ENCODE peak calls at places on chromosomes 5 and 9, in six cellular contexts. One of them, this sample, is unnamed.
A peak's percentile ranks its signal among the peaks of the same experiment; 100 is the strongest.

GRCh38 chr5:39115644-39116346 is 41.6 kb upstream of the RICTOR start:
- DNase-seq in Right ventricle myocardium superior: no peak
- DNase-seq in glomerular endothelial cell: no peak
- DNase-seq in DMS 273 treated with DMSO at 0.1 percent for 48 hours: no peak
- DNase-seq in stimulated activated CD8-positive, alpha-beta memory T cell treated with anti-CD3 and anti-CD28 coated beads, Interleukin-15, amount 100 ng/mL, for 1 hour: no peak
- DNase-seq in activated T-cell treated with anti-CD3 and anti-CD28 coated beads, Interleukin-2, amount 50 U/mL, for 72 hours: no peak
- DNase-seq in this sample: no peak

GRCh38 chr9:134942011-134942410 is 24.3 kb upstream of the FCN1 start:
- DNase-seq in Right ventricle myocardium superior: no peak
- DNase-seq in glomerular endothelial cell: no peak
- DNase-seq in DMS 273 treated with DMSO at 0.1 percent for 48 hours: no peak
- DNase-seq in stimulated activated CD8-positive, alpha-beta memory T cell treated with anti-CD3 and anti-CD28 coated beads, Interleukin-15, amount 100 ng/mL, for 1 hour: no peak
- DNase-seq in activated T-cell treated with anti-CD3 and anti-CD28 coated beads, Interleukin-2, amount 50 U/mL, for 72 hours: no peak
- DNase-seq in this sample: no peak

GRCh38 chr5:88109806-88110205 is 158.8 kb downstream of the TMEM161B start:
- DNase-seq in Right ventricle myocardium superior: no peak
- DNase-seq in glomerular endothelial cell: no peak
- DNase-seq in DMS 273 treated with DMSO at 0.1 percent for 48 hours: no peak
- DNase-seq in stimulated activated CD8-positive, alpha-beta memory T cell treated with anti-CD3 and anti-CD28 coated beads, Interleukin-15, amount 100 ng/mL, for 1 hour: no peak
- DNase-seq in activated T-cell treated with anti-CD3 and anti-CD28 coated beads, Interleukin-2, amount 50 U/mL, for 72 hours: no peak
- DNase-seq in this sample: no peak

GRCh38 chr9:74887041-74887980 is at the start of gene TRPM6:
- DNase-seq in Right ventricle myocardium superior: peak; percentile 91
- DNase-seq in glomerular endothelial cell: no peak
- DNase-seq in DMS 273 treated with DMSO at 0.1 percent for 48 hours: peak; percentile 57
- DNase-seq in stimulated activated CD8-positive, alpha-beta memory T cell treated with anti-CD3 and anti-CD28 coated beads, Interleukin-15, amount 100 ng/mL, for 1 hour: peak; percentile 7
- DNase-seq in activated T-cell treated with anti-CD3 and anti-CD28 coated beads, Interleukin-2, amount 50 U/mL, for 72 hours: peak; percentile 41
- DNase-seq in this sample: peak; percentile 66

GRCh38 chr5:124544366-124545055 is 201.9 kb downstream of the ZNF608 start:
- DNase-seq in Right ventricle myocardium superior: no peak
- DNase-seq in glomerular endothelial cell: no peak
- DNase-seq in DMS 273 treated with DMSO at 0.1 percent for 48 hours: no peak
- DNase-seq in stimulated activated CD8-positive, alpha-beta memory T cell treated with anti-CD3 and anti-CD28 coated beads, Interleukin-15, amount 100 ng/mL, for 1 hour: no peak
- DNase-seq in activated T-cell treated with anti-CD3 and anti-CD28 coated beads, Interleukin-2, amount 50 U/mL, for 72 hours: no peak
- DNase-seq in this sample: no peak

GRCh38 chr5:111173476-111173875 is 50.7 kb upstream of the CAMK4 start:
- DNase-seq in Right ventricle myocardium superior: no peak
- DNase-seq in glomerular endothelial cell: no peak
- DNase-seq in DMS 273 treated with DMSO at 0.1 percent for 48 hours: no peak
- DNase-seq in stimulated activated CD8-positive, alpha-beta memory T cell treated with anti-CD3 and anti-CD28 coated beads, Interleukin-15, amount 100 ng/mL, for 1 hour: no peak
- DNase-seq in activated T-cell treated with anti-CD3 and anti-CD28 coated beads, Interleukin-2, amount 50 U/mL, for 72 hours: no peak
- DNase-seq in this sample: no peak

GRCh38 chr5:153659337-153659736 is 168.9 kb downstream of the GRIA1 start:
- DNase-seq in Right ventricle myocardium superior: no peak
- DNase-seq in glomerular endothelial cell: no peak
- DNase-seq in DMS 273 treated with DMSO at 0.1 percent for 48 hours: no peak
- DNase-seq in stimulated activated CD8-positive, alpha-beta memory T cell treated with anti-CD3 and anti-CD28 coated beads, Interleukin-15, amount 100 ng/mL, for 1 hour: no peak
- DNase-seq in activated T-cell treated with anti-CD3 and anti-CD28 coated beads, Interleukin-2, amount 50 U/mL, for 72 hours: no peak
- DNase-seq in this sample: no peak

GRCh38 chr9:38020251-38021076 is 48.6 kb downstream of the SHB start:
- DNase-seq in Right ventricle myocardium superior: no peak
- DNase-seq in glomerular endothelial cell: no peak
- DNase-seq in DMS 273 treated with DMSO at 0.1 percent for 48 hours: no peak
- DNase-seq in stimulated activated CD8-positive, alpha-beta memory T cell treated with anti-CD3 and anti-CD28 coated beads, Interleukin-15, amount 100 ng/mL, for 1 hour: no peak
- DNase-seq in activated T-cell treated with anti-CD3 and anti-CD28 coated beads, Interleukin-2, amount 50 U/mL, for 72 hours: no peak
- DNase-seq in this sample: no peak

GRCh38 chr9:113269355-113269754 is 6.0 kb downstream of the CDC26 start:
- DNase-seq in Right ventricle myocardium superior: no peak
- DNase-seq in glomerular endothelial cell: no peak
- DNase-seq in DMS 273 treated with DMSO at 0.1 percent for 48 hours: no peak
- DNase-seq in stimulated activated CD8-positive, alpha-beta memory T cell treated with anti-CD3 and anti-CD28 coated beads, Interleukin-15, amount 100 ng/mL, for 1 hour: no peak
- DNase-seq in activated T-cell treated with anti-CD3 and anti-CD28 coated beads, Interleukin-2, amount 50 U/mL, for 72 hours: no peak
- DNase-seq in this sample: no peak

GRCh38 chr9:38380872-38381534 is 11.5 kb upstream of the ALDH1B1 start:
- DNase-seq in Right ventricle myocardium superior: no peak
- DNase-seq in glomerular endothelial cell: no peak
- DNase-seq in DMS 273 treated with DMSO at 0.1 percent for 48 hours: no peak
- DNase-seq in stimulated activated CD8-positive, alpha-beta memory T cell treated with anti-CD3 and anti-CD28 coated beads, Interleukin-15, amount 100 ng/mL, for 1 hour: no peak
- DNase-seq in activated T-cell treated with anti-CD3 and anti-CD28 coated beads, Interleukin-2, amount 50 U/mL, for 72 hours: no peak
- DNase-seq in this sample: peak; percentile 68

GRCh38 chr5:100430268-100430900 is 104.8 kb upstream of the FAM174A start:
- DNase-seq in Right ventricle myocardium superior: peak; percentile 43
- DNase-seq in glomerular endothelial cell: no peak
- DNase-seq in DMS 273 treated with DMSO at 0.1 percent for 48 hours: peak; percentile 14
- DNase-seq in stimulated activated CD8-positive, alpha-beta memory T cell treated with anti-CD3 and anti-CD28 coated beads, Interleukin-15, amount 100 ng/mL, for 1 hour: peak; percentile 26
- DNase-seq in activated T-cell treated with anti-CD3 and anti-CD28 coated beads, Interleukin-2, amount 50 U/mL, for 72 hours: peak; percentile 41
- DNase-seq in this sample: peak; percentile 58

GRCh38 chr5:173743641-173744343 is 127.3 kb upstream of the BOD1 start:
- DNase-seq in Right ventricle myocardium superior: no peak
- DNase-seq in glomerular endothelial cell: no peak
- DNase-seq in DMS 273 treated with DMSO at 0.1 percent for 48 hours: no peak
- DNase-seq in stimulated activated CD8-positive, alpha-beta memory T cell treated with anti-CD3 and anti-CD28 coated beads, Interleukin-15, amount 100 ng/mL, for 1 hour: no peak
- DNase-seq in activated T-cell treated with anti-CD3 and anti-CD28 coated beads, Interleukin-2, amount 50 U/mL, for 72 hours: no peak
- DNase-seq in this sample: no peak

GRCh38 chr9:36134761-36135505 is 1.6 kb upstream of the GLIPR2 start:
- DNase-seq in Right ventricle myocardium superior: no peak
- DNase-seq in glomerular endothelial cell: no peak
- DNase-seq in DMS 273 treated with DMSO at 0.1 percent for 48 hours: no peak
- DNase-seq in stimulated activated CD8-positive, alpha-beta memory T cell treated with anti-CD3 and anti-CD28 coated beads, Interleukin-15, amount 100 ng/mL, for 1 hour: no peak
- DNase-seq in activated T-cell treated with anti-CD3 and anti-CD28 coated beads, Interleukin-2, amount 50 U/mL, for 72 hours: no peak
- DNase-seq in this sample: no peak

GRCh38 chr9:1083325-1083913 is 33.3 kb downstream of the DMRT2 start:
- DNase-seq in Right ventricle myocardium superior: peak; percentile 62
- DNase-seq in glomerular endothelial cell: no peak
- DNase-seq in DMS 273 treated with DMSO at 0.1 percent for 48 hours: no peak
- DNase-seq in stimulated activated CD8-positive, alpha-beta memory T cell treated with anti-CD3 and anti-CD28 coated beads, Interleukin-15, amount 100 ng/mL, for 1 hour: no peak
- DNase-seq in activated T-cell treated with anti-CD3 and anti-CD28 coated beads, Interleukin-2, amount 50 U/mL, for 72 hours: no peak
- DNase-seq in this sample: no peak

GRCh38 chr5:33310471-33310870 is 130.3 kb upstream of the TARS1 start:
- DNase-seq in Right ventricle myocardium superior: no peak
- DNase-seq in glomerular endothelial cell: no peak
- DNase-seq in DMS 273 treated with DMSO at 0.1 percent for 48 hours: no peak
- DNase-seq in stimulated activated CD8-positive, alpha-beta memory T cell treated with anti-CD3 and anti-CD28 coated beads, Interleukin-15, amount 100 ng/mL, for 1 hour: no peak
- DNase-seq in activated T-cell treated with anti-CD3 and anti-CD28 coated beads, Interleukin-2, amount 50 U/mL, for 72 hours: no peak
- DNase-seq in this sample: no peak

GRCh38 chr9:133160742-133161541 is 2.8 kb downstream of the GBGT1 start:
- DNase-seq in Right ventricle myocardium superior: peak; percentile 82
- DNase-seq in glomerular endothelial cell: no peak
- DNase-seq in DMS 273 treated with DMSO at 0.1 percent for 48 hours: peak; percentile 7
- DNase-seq in stimulated activated CD8-positive, alpha-beta memory T cell treated with anti-CD3 and anti-CD28 coated beads, Interleukin-15, amount 100 ng/mL, for 1 hour: no peak
- DNase-seq in activated T-cell treated with anti-CD3 and anti-CD28 coated beads, Interleukin-2, amount 50 U/mL, for 72 hours: peak; percentile 46
- DNase-seq in this sample: peak; percentile 45

GRCh38 chr9:36717276-36717675 is 144.6 kb downstream of the MELK start:
- DNase-seq in Right ventricle myocardium superior: no peak
- DNase-seq in glomerular endothelial cell: no peak
- DNase-seq in DMS 273 treated with DMSO at 0.1 percent for 48 hours: no peak
- DNase-seq in stimulated activated CD8-positive, alpha-beta memory T cell treated with anti-CD3 and anti-CD28 coated beads, Interleukin-15, amount 100 ng/mL, for 1 hour: no peak
- DNase-seq in activated T-cell treated with anti-CD3 and anti-CD28 coated beads, Interleukin-2, amount 50 U/mL, for 72 hours: no peak
- DNase-seq in this sample: no peak

GRCh38 chr5:151580858-151581257 is 10.3 kb downstream of the FAT2 start:
- DNase-seq in Right ventricle myocardium superior: no peak
- DNase-seq in glomerular endothelial cell: no peak
- DNase-seq in DMS 273 treated with DMSO at 0.1 percent for 48 hours: no peak
- DNase-seq in stimulated activated CD8-positive, alpha-beta memory T cell treated with anti-CD3 and anti-CD28 coated beads, Interleukin-15, amount 100 ng/mL, for 1 hour: no peak
- DNase-seq in activated T-cell treated with anti-CD3 and anti-CD28 coated beads, Interleukin-2, amount 50 U/mL, for 72 hours: no peak
- DNase-seq in this sample: no peak

GRCh38 chr5:1817261-1818043 is 16.2 kb downstream of the NDUFS6 start:
- DNase-seq in Right ventricle myocardium superior: no peak
- DNase-seq in glomerular endothelial cell: no peak
- DNase-seq in DMS 273 treated with DMSO at 0.1 percent for 48 hours: no peak
- DNase-seq in stimulated activated CD8-positive, alpha-beta memory T cell treated with anti-CD3 and anti-CD28 coated beads, Interleukin-15, amount 100 ng/mL, for 1 hour: no peak
- DNase-seq in activated T-cell treated with anti-CD3 and anti-CD28 coated beads, Interleukin-2, amount 50 U/mL, for 72 hours: no peak
- DNase-seq in this sample: no peak

This sample was measured in neural progenitor cell.